ENCODE peak calls at places on chromosomes 1 and 21, in five cellular contexts. N is right lobe of liver, U is uterus, M is transverse colon, W is A549. T is an unnamed sample. For H3K9me3, the result is how much of the 10 kb centered on the place peaks cover.

GRCh38 chr1:177334276-177334675 is 163.5 kb downstream of the BRINP2 start:
- DNase-seq in N (no peak), U (no peak), M (no peak), W (peak), T (no peak)

GRCh38 chr1:226646026-226646869 is 92.8 kb downstream of the ITPKB start:
- DNase-seq in N (peak), U (peak), M (no peak), W (no peak), T (no peak)

GRCh38 chr1:4585216-4585615 is 69.2 kb upstream of the AJAP1 start:
- DNase-seq in N (no peak), U (no peak), M (no peak), W (peak), T (no peak)

GRCh38 chr1:184433928-184434502 is 47.2 kb downstream of the C1orf21 start:
- DNase-seq in N (no peak), U (no peak), M (no peak), W (no peak), T (no peak)

GRCh38 chr1:116239916-116240315 is 128.7 kb downstream of the MAB21L3 start:
- DNase-seq in N (no peak), U (no peak), M (no peak), W (no peak), T (no peak)

GRCh38 chr1:116375165-116375883 is 2.3 kb downstream of the ATP1A1 start:
- DNase-seq in N (no peak), U (no peak), M (no peak), W (no peak), T (no peak)

GRCh38 chr1:80218112-80218511 is 1211.6 kb upstream of the ADGRL4 start:
- DNase-seq in N (no peak), U (no peak), M (no peak), W (peak), T (no peak)

GRCh38 chr1:93177991-93178390 is 2.2 kb downstream of the TMED5 start:
- DNase-seq in N (no peak), U (no peak), M (no peak), W (no peak), T (no peak)

GRCh38 chr1:240117202-240117769 is 25.6 kb downstream of the FMN2 start:
- DNase-seq in N (no peak), U (no peak), M (no peak), W (no peak), T (no peak)

GRCh38 chr21:33761104-33762036 is 119.1 kb downstream of the ITSN1 start:
- DNase-seq in N (no peak), U (peak), M (no peak), W (peak), T (no peak)

GRCh38 chr1:40462956-40463590 is 12.8 kb downstream of the ZFP69B start:
- DNase-seq in N (no peak), U (no peak), M (no peak), W (peak), T (no peak)
- H3K9me3 ChIP-seq in N (under half), U (under half), M (half or more), W (half or more), T (under half)

DNA sequence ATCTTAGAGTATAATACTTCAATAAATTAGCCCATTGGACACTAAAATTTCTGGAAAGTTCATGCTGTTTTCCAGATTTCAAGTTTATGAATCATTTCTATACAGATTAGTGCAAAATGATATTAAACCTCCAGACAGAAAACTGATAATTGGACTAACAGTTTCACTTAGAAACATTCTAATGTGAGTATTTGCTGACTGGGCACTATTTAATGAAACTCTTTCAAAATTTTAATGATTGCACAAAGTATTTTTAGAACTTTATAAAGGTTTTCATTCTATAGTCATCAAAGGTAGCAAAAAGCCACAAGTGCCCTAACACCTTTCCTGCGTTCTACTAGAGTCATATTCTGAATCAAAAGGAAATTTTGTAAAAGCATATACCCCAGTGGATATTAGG is 81.0 kb downstream of the TTLL7 start:
- DNase-seq in N (no peak), U (no peak), M (no peak), W (no peak), T (no peak)
- TF ChIP-seq POLR2A in N (no peak), U (no peak), M (no peak), W (no peak), T (no peak)

GRCh38 chr1:227661495-227661894 is 73.6 kb downstream of the JMJD4 start:
- DNase-seq in N (no peak), U (no peak), M (no peak), W (peak), T (no peak)
- H3K9me3 ChIP-seq in N (under half), U (under half), M (half or more), W (half or more), T (under half)

DNA sequence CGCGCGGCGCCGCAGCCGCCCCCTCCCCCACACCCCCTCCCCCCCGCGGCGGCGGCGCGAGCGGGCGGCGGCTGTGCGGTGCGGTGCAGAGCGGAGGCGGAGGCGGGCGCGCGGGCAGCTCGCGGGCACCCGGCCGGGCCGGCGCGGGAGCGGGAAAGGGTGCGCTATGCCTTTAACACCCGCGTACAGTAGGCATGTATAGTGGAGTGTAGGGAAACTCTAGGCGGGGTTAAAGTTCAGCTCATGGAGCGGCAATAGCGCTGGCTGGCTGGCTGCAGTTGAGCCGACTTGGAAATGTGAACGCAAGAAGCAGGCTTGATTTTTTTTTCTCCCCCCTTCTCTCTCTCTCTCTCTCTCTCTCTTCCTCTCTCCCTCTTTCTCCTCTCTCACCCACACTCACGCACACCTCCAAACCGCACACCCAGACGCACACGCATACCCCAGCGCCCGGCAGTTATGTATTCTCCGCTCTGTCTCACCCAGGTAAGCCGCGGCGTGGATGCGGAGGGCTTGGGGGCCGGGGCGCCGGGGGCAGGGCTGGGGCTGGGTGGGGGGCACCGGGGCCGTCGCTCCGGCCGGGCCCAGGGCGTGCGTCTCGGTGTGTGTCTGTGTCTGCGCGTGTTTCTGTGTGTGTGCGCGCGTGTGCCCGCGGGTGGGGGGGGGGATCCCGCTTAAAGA is at the start of gene NFIA:
- DNase-seq in N (peak), U (peak), M (peak), W (peak), T (peak)
- TF ChIP-seq POLR2A in N (peak), U (no peak), M (peak), W (peak), T (no peak)